ENCODE peak calls at places on chromosomes 5 and 9, in nine cellular contexts. One of them, this sample, is unnamed.

GRCh38 chr5:130198927-130199326 is 294.7 kb downstream of the CHSY3 start:
- DNase-seq in kidney tubule cell: peak
- DNase-seq in lower lobe of right lung: no peak
- DNase-seq in CD8-positive, alpha-beta T cell: no peak
- DNase-seq in ELF-1: peak
- DNase-seq in CD4-positive, alpha-beta T cell: no peak
- DNase-seq in esophagus squamous epithelium: no peak
- DNase-seq in NCI-H510A treated with DMSO at 0.1 percent for 48 hours: no peak
- DNase-seq in adrenal gland: no peak
- DNase-seq in this sample: no peak

GRCh38 chr9:133368249-133368881 is 7.5 kb downstream of the SURF4 start:
- DNase-seq in kidney tubule cell: peak
- DNase-seq in lower lobe of right lung: no peak
- DNase-seq in CD8-positive, alpha-beta T cell: no peak
- DNase-seq in ELF-1: no peak
- DNase-seq in CD4-positive, alpha-beta T cell: no peak
- DNase-seq in esophagus squamous epithelium: no peak
- DNase-seq in NCI-H510A treated with DMSO at 0.1 percent for 48 hours: no peak
- DNase-seq in adrenal gland: no peak
- DNase-seq in this sample: no peak

GRCh38 chr9:69028754-69029153 is 6.8 kb upstream of the FXN start:
- DNase-seq in kidney tubule cell: no peak
- DNase-seq in lower lobe of right lung: no peak
- DNase-seq in CD8-positive, alpha-beta T cell: peak
- DNase-seq in ELF-1: no peak
- DNase-seq in CD4-positive, alpha-beta T cell: peak
- DNase-seq in esophagus squamous epithelium: no peak
- DNase-seq in NCI-H510A treated with DMSO at 0.1 percent for 48 hours: no peak
- DNase-seq in adrenal gland: no peak
- DNase-seq in this sample: no peak

GRCh38 chr9:79974806-79975422 is 403.1 kb downstream of the TLE4 start:
- DNase-seq in kidney tubule cell: peak
- DNase-seq in lower lobe of right lung: no peak
- DNase-seq in CD8-positive, alpha-beta T cell: no peak
- DNase-seq in ELF-1: peak
- DNase-seq in CD4-positive, alpha-beta T cell: no peak
- DNase-seq in esophagus squamous epithelium: no peak
- DNase-seq in NCI-H510A treated with DMSO at 0.1 percent for 48 hours: peak
- DNase-seq in adrenal gland: no peak
- DNase-seq in this sample: no peak

GRCh38 chr9:121783523-121784507 is 132.4 kb downstream of the DAB2IP start:
- DNase-seq in kidney tubule cell: no peak
- DNase-seq in lower lobe of right lung: peak
- DNase-seq in CD8-positive, alpha-beta T cell: peak
- DNase-seq in ELF-1: peak
- DNase-seq in CD4-positive, alpha-beta T cell: no peak
- DNase-seq in esophagus squamous epithelium: no peak
- DNase-seq in NCI-H510A treated with DMSO at 0.1 percent for 48 hours: no peak
- DNase-seq in adrenal gland: no peak
- DNase-seq in this sample: no peak

GRCh38 chr5:72470817-72471216 is 36.4 kb downstream of the ZNF366 start:
- DNase-seq in kidney tubule cell: peak
- DNase-seq in lower lobe of right lung: no peak
- DNase-seq in CD8-positive, alpha-beta T cell: no peak
- DNase-seq in ELF-1: no peak
- DNase-seq in CD4-positive, alpha-beta T cell: no peak
- DNase-seq in esophagus squamous epithelium: no peak
- DNase-seq in NCI-H510A treated with DMSO at 0.1 percent for 48 hours: no peak
- DNase-seq in adrenal gland: no peak
- DNase-seq in this sample: no peak

GRCh38 chr5:133244242-133244641 is 192.4 kb downstream of the HSPA4 start:
- DNase-seq in kidney tubule cell: no peak
- DNase-seq in lower lobe of right lung: peak
- DNase-seq in CD8-positive, alpha-beta T cell: no peak
- DNase-seq in ELF-1: no peak
- DNase-seq in CD4-positive, alpha-beta T cell: no peak
- DNase-seq in esophagus squamous epithelium: no peak
- DNase-seq in NCI-H510A treated with DMSO at 0.1 percent for 48 hours: peak
- DNase-seq in adrenal gland: no peak
- DNase-seq in this sample: no peak

GRCh38 chr9:272251-273213 is 57.9 kb downstream of the DOCK8 start:
- DNase-seq in kidney tubule cell: no peak
- DNase-seq in lower lobe of right lung: peak
- DNase-seq in CD8-positive, alpha-beta T cell: peak
- DNase-seq in ELF-1: no peak
- DNase-seq in CD4-positive, alpha-beta T cell: peak
- DNase-seq in esophagus squamous epithelium: no peak
- DNase-seq in NCI-H510A treated with DMSO at 0.1 percent for 48 hours: no peak
- DNase-seq in adrenal gland: no peak
- DNase-seq in this sample: no peak

GRCh38 chr5:122846051-122846567 is 696 bp downstream of the SNX24 start:
- DNase-seq in kidney tubule cell: peak
- DNase-seq in lower lobe of right lung: no peak
- DNase-seq in CD8-positive, alpha-beta T cell: no peak
- DNase-seq in ELF-1: peak
- DNase-seq in CD4-positive, alpha-beta T cell: no peak
- DNase-seq in esophagus squamous epithelium: no peak
- DNase-seq in NCI-H510A treated with DMSO at 0.1 percent for 48 hours: no peak
- DNase-seq in adrenal gland: no peak
- DNase-seq in this sample: no peak

GRCh38 chr9:34403554-34404380 is 27.1 kb upstream of the MYORG start:
- DNase-seq in kidney tubule cell: peak
- DNase-seq in lower lobe of right lung: peak
- DNase-seq in CD8-positive, alpha-beta T cell: peak
- DNase-seq in ELF-1: peak
- DNase-seq in CD4-positive, alpha-beta T cell: peak
- DNase-seq in esophagus squamous epithelium: no peak
- DNase-seq in NCI-H510A treated with DMSO at 0.1 percent for 48 hours: peak
- DNase-seq in adrenal gland: peak
- DNase-seq in this sample: peak

GRCh38 chr5:148962761-148963324 is 100.0 kb downstream of the SH3TC2 start:
- DNase-seq in kidney tubule cell: no peak
- DNase-seq in lower lobe of right lung: no peak
- DNase-seq in CD8-positive, alpha-beta T cell: no peak
- DNase-seq in ELF-1: no peak
- DNase-seq in CD4-positive, alpha-beta T cell: no peak
- DNase-seq in esophagus squamous epithelium: no peak
- DNase-seq in NCI-H510A treated with DMSO at 0.1 percent for 48 hours: no peak
- DNase-seq in adrenal gland: no peak
- DNase-seq in this sample: no peak

GRCh38 chr9:131732061-131732526 is 7.8 kb downstream of the RAPGEF1 start:
- DNase-seq in kidney tubule cell: peak
- DNase-seq in lower lobe of right lung: peak
- DNase-seq in CD8-positive, alpha-beta T cell: no peak
- DNase-seq in ELF-1: no peak
- DNase-seq in CD4-positive, alpha-beta T cell: no peak
- DNase-seq in esophagus squamous epithelium: no peak
- DNase-seq in NCI-H510A treated with DMSO at 0.1 percent for 48 hours: peak
- DNase-seq in adrenal gland: no peak
- DNase-seq in this sample: no peak

GRCh38 chr5:5203441-5203840 is 63.3 kb downstream of the ADAMTS16 start:
- DNase-seq in kidney tubule cell: peak
- DNase-seq in lower lobe of right lung: no peak
- DNase-seq in CD8-positive, alpha-beta T cell: no peak
- DNase-seq in ELF-1: no peak
- DNase-seq in CD4-positive, alpha-beta T cell: no peak
- DNase-seq in esophagus squamous epithelium: no peak
- DNase-seq in NCI-H510A treated with DMSO at 0.1 percent for 48 hours: no peak
- DNase-seq in adrenal gland: no peak
- DNase-seq in this sample: no peak

GRCh38 chr5:14560091-14560595 is 21.4 kb upstream of the OTULINL start:
- DNase-seq in kidney tubule cell: no peak
- DNase-seq in lower lobe of right lung: no peak
- DNase-seq in CD8-positive, alpha-beta T cell: peak
- DNase-seq in ELF-1: no peak
- DNase-seq in CD4-positive, alpha-beta T cell: no peak
- DNase-seq in esophagus squamous epithelium: no peak
- DNase-seq in NCI-H510A treated with DMSO at 0.1 percent for 48 hours: peak
- DNase-seq in adrenal gland: no peak
- DNase-seq in this sample: no peak

GRCh38 chr5:179796877-179797608 is 3.3 kb downstream of the LTC4S start:
- DNase-seq in kidney tubule cell: no peak
- DNase-seq in lower lobe of right lung: no peak
- DNase-seq in CD8-positive, alpha-beta T cell: no peak
- DNase-seq in ELF-1: no peak
- DNase-seq in CD4-positive, alpha-beta T cell: no peak
- DNase-seq in esophagus squamous epithelium: no peak
- DNase-seq in NCI-H510A treated with DMSO at 0.1 percent for 48 hours: no peak
- DNase-seq in adrenal gland: peak
- DNase-seq in this sample: no peak

GRCh38 chr9:120308495-120308894 is 271.5 kb downstream of the CDK5RAP2 start:
- DNase-seq in kidney tubule cell: no peak
- DNase-seq in lower lobe of right lung: no peak
- DNase-seq in CD8-positive, alpha-beta T cell: no peak
- DNase-seq in ELF-1: peak
- DNase-seq in CD4-positive, alpha-beta T cell: no peak
- DNase-seq in esophagus squamous epithelium: no peak
- DNase-seq in NCI-H510A treated with DMSO at 0.1 percent for 48 hours: peak
- DNase-seq in adrenal gland: no peak
- DNase-seq in this sample: no peak

GRCh38 chr9:22452415-22453010 is 5.9 kb downstream of the DMRTA1 start:
- DNase-seq in kidney tubule cell: peak
- DNase-seq in lower lobe of right lung: peak
- DNase-seq in CD8-positive, alpha-beta T cell: peak
- DNase-seq in ELF-1: no peak
- DNase-seq in CD4-positive, alpha-beta T cell: peak
- DNase-seq in esophagus squamous epithelium: no peak
- DNase-seq in NCI-H510A treated with DMSO at 0.1 percent for 48 hours: no peak
- DNase-seq in adrenal gland: peak
- DNase-seq in this sample: no peak

GRCh38 chr9:133135193-133135745 is 14.2 kb upstream of the RALGDS start:
- DNase-seq in kidney tubule cell: peak
- DNase-seq in lower lobe of right lung: peak
- DNase-seq in CD8-positive, alpha-beta T cell: peak
- DNase-seq in ELF-1: no peak
- DNase-seq in CD4-positive, alpha-beta T cell: no peak
- DNase-seq in esophagus squamous epithelium: no peak
- DNase-seq in NCI-H510A treated with DMSO at 0.1 percent for 48 hours: no peak
- DNase-seq in adrenal gland: peak
- DNase-seq in this sample: no peak

GRCh38 chr5:88190106-88190834 is 78.4 kb downstream of the TMEM161B start:
- DNase-seq in kidney tubule cell: no peak
- DNase-seq in lower lobe of right lung: no peak
- DNase-seq in CD8-positive, alpha-beta T cell: no peak
- DNase-seq in ELF-1: peak
- DNase-seq in CD4-positive, alpha-beta T cell: no peak
- DNase-seq in esophagus squamous epithelium: no peak
- DNase-seq in NCI-H510A treated with DMSO at 0.1 percent for 48 hours: peak
- DNase-seq in adrenal gland: no peak
- DNase-seq in this sample: no peak

GRCh38 chr5:168570490-168571328 is 8.5 kb downstream of the PANK3 start:
- DNase-seq in kidney tubule cell: no peak
- DNase-seq in lower lobe of right lung: no peak
- DNase-seq in CD8-positive, alpha-beta T cell: no peak
- DNase-seq in ELF-1: no peak
- DNase-seq in CD4-positive, alpha-beta T cell: no peak
- DNase-seq in esophagus squamous epithelium: no peak
- DNase-seq in NCI-H510A treated with DMSO at 0.1 percent for 48 hours: no peak
- DNase-seq in adrenal gland: no peak
- DNase-seq in this sample: no peak

GRCh38 chr9:106878943-106879916 is 16.3 kb downstream of the ZNF462 start:
- DNase-seq in kidney tubule cell: peak
- DNase-seq in lower lobe of right lung: no peak
- DNase-seq in CD8-positive, alpha-beta T cell: no peak
- DNase-seq in ELF-1: peak
- DNase-seq in CD4-positive, alpha-beta T cell: no peak
- DNase-seq in esophagus squamous epithelium: no peak
- DNase-seq in NCI-H510A treated with DMSO at 0.1 percent for 48 hours: peak
- DNase-seq in adrenal gland: peak
- DNase-seq in this sample: no peak

GRCh38 chr9:3527653-3527960 is 1.8 kb upstream of the RFX3 start:
- DNase-seq in kidney tubule cell: peak
- DNase-seq in lower lobe of right lung: no peak
- DNase-seq in CD8-positive, alpha-beta T cell: no peak
- DNase-seq in ELF-1: no peak
- DNase-seq in CD4-positive, alpha-beta T cell: no peak
- DNase-seq in esophagus squamous epithelium: no peak
- DNase-seq in NCI-H510A treated with DMSO at 0.1 percent for 48 hours: no peak
- DNase-seq in adrenal gland: no peak
- DNase-seq in this sample: no peak

GRCh38 chr5:91207248-91207647 is 175.9 kb downstream of the ARRDC3 start:
- DNase-seq in kidney tubule cell: peak
- DNase-seq in lower lobe of right lung: no peak
- DNase-seq in CD8-positive, alpha-beta T cell: no peak
- DNase-seq in ELF-1: no peak
- DNase-seq in CD4-positive, alpha-beta T cell: no peak
- DNase-seq in esophagus squamous epithelium: no peak
- DNase-seq in NCI-H510A treated with DMSO at 0.1 percent for 48 hours: no peak
- DNase-seq in adrenal gland: no peak
- DNase-seq in this sample: no peak

GRCh38 chr9:75431388-75431787 is 343.1 kb downstream of the OSTF1 start:
- DNase-seq in kidney tubule cell: no peak
- DNase-seq in lower lobe of right lung: no peak
- DNase-seq in CD8-positive, alpha-beta T cell: no peak
- DNase-seq in ELF-1: no peak
- DNase-seq in CD4-positive, alpha-beta T cell: no peak
- DNase-seq in esophagus squamous epithelium: no peak
- DNase-seq in NCI-H510A treated with DMSO at 0.1 percent for 48 hours: no peak
- DNase-seq in adrenal gland: no peak
- DNase-seq in this sample: no peak

GRCh38 chr9:38092200-38092524 is 23.1 kb upstream of the SHB start:
- DNase-seq in kidney tubule cell: no peak
- DNase-seq in lower lobe of right lung: no peak
- DNase-seq in CD8-positive, alpha-beta T cell: no peak
- DNase-seq in ELF-1: no peak
- DNase-seq in CD4-positive, alpha-beta T cell: no peak
- DNase-seq in esophagus squamous epithelium: no peak
- DNase-seq in NCI-H510A treated with DMSO at 0.1 percent for 48 hours: no peak
- DNase-seq in adrenal gland: no peak
- DNase-seq in this sample: no peak

This sample was measured in cerebellar nuclear complex.